ENCODE peak calls at places on chromosomes 4 and X, in four cellular contexts. G is H9, X is mesothelial cell of epicardium, R is fibroblast of mammary gland. I is an unnamed sample.

GRCh38 chrX:49838374-49838773 is 9.3 kb downstream of the PAGE4 start:
- DNase-seq in G (peak; percentile 40), X (no peak), R (peak; percentile 36), I (peak; percentile 28)

GRCh38 chr4:140569307-140569638 is 512 bp upstream of the UCP1 start:
- DNase-seq in G (no peak), X (no peak), R (no peak), I (no peak)

GRCh38 chrX:54980334-54980733 is 13.7 kb downstream of the PFKFB1 start:
- DNase-seq in G (no peak), X (no peak), R (no peak), I (no peak)

GRCh38 chr4:128452415-128452814 is 164.8 kb upstream of the PGRMC2 start:
- DNase-seq in G (no peak), X (no peak), R (no peak), I (no peak)

GRCh38 chr4:71540749-71541269 is 202.0 kb downstream of the SLC4A4 start:
- DNase-seq in G (no peak), X (no peak), R (no peak), I (no peak)

GRCh38 chr4:96429657-96430056 is 589.8 kb downstream of the PDHA2 start:
- DNase-seq in G (no peak), X (no peak), R (no peak), I (no peak)

GRCh38 chr4:124321370-124321769 is 391.2 kb downstream of the ANKRD50 start:
- DNase-seq in G (no peak), X (no peak), R (no peak), I (no peak)

GRCh38 chrX:134542485-134542884 is 82.5 kb downstream of the HPRT1 start:
- DNase-seq in G (no peak), X (no peak), R (peak; percentile 84), I (no peak)

GRCh38 chrX:106811131-106811910 is 8.8 kb downstream of the TBC1D8B start:
- DNase-seq in G (no peak), X (no peak), R (no peak), I (no peak)

GRCh38 chrX:118475903-118476302 is 19.7 kb upstream of the DOCK11 start:
- DNase-seq in G (no peak), X (no peak), R (no peak), I (no peak)

GRCh38 chrX:107199491-107199890 is 6.7 kb downstream of the NUP62CL start:
- DNase-seq in G (no peak), X (no peak), R (no peak), I (no peak)

GRCh38 chrX:9420513-9420912 is 44.3 kb upstream of the TBL1X start:
- DNase-seq in G (no peak), X (no peak), R (no peak), I (no peak)

GRCh38 chr4:139245590-139245989 is 34.4 kb downstream of the MGARP start:
- DNase-seq in G (no peak), X (no peak), R (no peak), I (no peak)

GRCh38 chr4:79454656-79455055 is 46.6 kb upstream of the GK2 start:
- DNase-seq in G (no peak), X (no peak), R (no peak), I (no peak)

GRCh38 chr4:188822698-188823097 is 683.5 kb downstream of the TRIML1 start:
- DNase-seq in G (peak; percentile 82), X (no peak), R (no peak), I (no peak)

GRCh38 chr4:143016171-143016570 is 168.5 kb upstream of the USP38 start:
- DNase-seq in G (no peak), X (no peak), R (no peak), I (no peak)

GRCh38 chr4:158229768-158230167 is 19.5 kb downstream of the TMEM144 start:
- DNase-seq in G (peak; percentile 37), X (no peak), R (no peak), I (no peak)

GRCh38 chrX:75784689-75785491 is at the start of gene MAGEE2:
- DNase-seq in G (no peak), X (no peak), R (no peak), I (no peak)

GRCh38 chr4:121192013-121192412 is 27.9 kb upstream of the TNIP3 start:
- DNase-seq in G (no peak), X (no peak), R (peak; percentile 8), I (no peak)

GRCh38 chr4:48079972-48080391 is 54.1 kb downstream of the TXK start:
- DNase-seq in G (no peak), X (no peak), R (no peak), I (no peak)

GRCh38 chrX:46279214-46279924 is 265.9 kb downstream of the ZNF674 start:
- DNase-seq in G (no peak), X (no peak), R (peak; percentile 23), I (no peak)

GRCh38 chrX:133235830-133236229 is 17.7 kb upstream of the TFDP3 start:
- DNase-seq in G (no peak), X (no peak), R (no peak), I (no peak)

GRCh38 chr4:82429728-82430192 is 502 bp downstream of the HNRNPDL start:
- DNase-seq in G (no peak), X (no peak), R (peak; percentile 42), I (no peak)

DNA sequence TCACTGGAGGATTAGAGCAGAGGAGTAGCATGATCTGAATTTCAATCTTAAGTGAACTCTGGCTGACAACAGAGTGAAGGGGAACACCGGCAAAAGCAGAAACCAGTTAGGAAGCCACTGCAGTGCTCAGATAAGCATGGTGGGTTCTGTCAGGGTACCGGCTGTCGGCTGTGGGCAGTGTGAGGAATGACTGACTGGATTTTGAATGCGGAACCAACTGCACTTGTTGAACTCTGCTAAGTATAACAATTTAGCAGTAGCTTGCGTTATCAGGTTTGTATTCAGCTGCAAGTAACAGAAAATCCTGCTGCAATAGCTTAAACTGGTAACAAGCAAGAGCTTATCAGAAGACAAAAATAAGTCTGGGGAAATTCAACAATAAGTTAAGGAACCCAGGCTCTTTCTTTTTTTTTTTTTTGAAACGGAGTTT is 5.2 kb downstream of the HTT start:
- DNase-seq in G (no peak), X (no peak), R (no peak), I (peak; percentile 28)
- TF ChIP-seq CTCF in G (no peak), X (no peak), R (no peak), I (no peak)

DNA sequence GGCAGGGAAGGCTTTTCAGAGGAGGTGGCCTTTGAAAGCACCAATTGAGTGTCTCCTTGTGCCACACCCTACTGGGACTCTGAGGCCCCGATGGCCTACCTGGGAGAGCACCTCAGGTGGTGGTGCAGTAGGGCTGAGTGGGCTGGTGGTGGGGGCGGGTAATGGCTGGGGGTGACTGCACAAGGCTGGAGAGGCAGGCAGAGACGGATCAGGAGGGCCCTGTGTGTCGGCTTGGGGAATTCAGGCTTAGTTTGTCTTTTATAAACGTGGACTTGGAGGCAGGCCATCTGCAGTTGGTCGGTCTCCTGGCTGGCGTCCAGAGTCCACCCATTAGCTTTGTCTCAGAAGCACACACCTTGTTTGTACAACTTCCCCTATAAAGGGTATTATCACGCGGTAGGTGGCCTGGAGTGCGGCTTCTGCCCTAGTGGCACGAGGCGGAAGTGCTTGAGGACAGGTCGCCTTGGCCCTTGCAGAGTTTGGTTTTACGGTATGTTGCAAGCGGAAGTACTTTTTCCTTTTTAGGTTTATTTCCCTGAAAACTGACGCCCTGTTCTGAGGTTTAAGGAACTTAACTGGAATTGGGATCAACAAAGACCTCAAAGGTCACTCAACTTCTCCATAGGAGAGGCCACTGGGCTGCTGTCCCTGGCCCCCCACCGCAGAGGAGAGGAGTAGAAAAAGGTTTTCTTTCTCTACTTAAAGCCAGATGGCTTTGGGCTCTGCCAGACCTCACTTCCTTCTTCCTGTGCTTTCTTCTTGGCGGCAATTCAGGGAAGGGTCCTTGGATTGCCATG is 8.0 kb downstream of the TBC1D14 start:
- DNase-seq in G (peak; percentile 59), X (peak; percentile 73), R (no peak), I (peak; percentile 69)
- TF ChIP-seq CTCF in G (peak; percentile 76), X (peak; percentile 74), R (peak; percentile 31), I (peak; percentile 14)

DNA sequence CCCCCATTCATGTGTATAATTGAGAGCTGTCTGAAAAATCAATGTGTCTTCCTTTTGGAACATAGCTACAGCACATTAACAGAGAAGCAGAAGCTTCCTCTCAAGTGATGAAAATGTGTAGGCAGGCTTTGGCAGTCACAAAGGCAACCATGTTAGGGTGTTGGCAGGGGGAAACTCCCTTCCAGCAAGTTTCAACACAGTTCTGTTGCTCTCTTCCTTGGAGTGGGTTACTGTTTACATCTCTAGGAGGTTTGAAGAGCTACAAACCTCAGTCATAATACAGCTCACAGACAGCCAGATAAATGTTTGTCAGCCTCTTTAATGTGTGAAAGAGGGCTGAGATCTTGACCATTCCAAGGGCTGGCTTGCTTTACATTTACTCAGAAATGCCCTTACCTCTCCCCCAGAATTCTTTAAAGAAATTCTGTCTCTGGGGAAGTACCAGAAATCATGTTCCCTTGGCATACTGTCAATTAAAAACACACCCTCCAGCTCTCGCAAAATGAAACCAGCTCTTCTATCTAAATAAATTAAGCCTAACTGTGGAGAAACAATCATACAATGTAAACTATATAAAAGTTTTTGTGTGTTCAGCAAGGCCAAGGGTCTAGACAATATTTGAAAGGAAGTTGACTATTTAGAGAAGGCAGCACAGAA is 18.9 kb downstream of the ZBTB33 start:
- DNase-seq in G (no peak), X (no peak), R (peak; percentile 23), I (no peak)
- TF ChIP-seq CTCF in G (no peak), X (no peak), R (no peak), I (no peak)

DNA sequence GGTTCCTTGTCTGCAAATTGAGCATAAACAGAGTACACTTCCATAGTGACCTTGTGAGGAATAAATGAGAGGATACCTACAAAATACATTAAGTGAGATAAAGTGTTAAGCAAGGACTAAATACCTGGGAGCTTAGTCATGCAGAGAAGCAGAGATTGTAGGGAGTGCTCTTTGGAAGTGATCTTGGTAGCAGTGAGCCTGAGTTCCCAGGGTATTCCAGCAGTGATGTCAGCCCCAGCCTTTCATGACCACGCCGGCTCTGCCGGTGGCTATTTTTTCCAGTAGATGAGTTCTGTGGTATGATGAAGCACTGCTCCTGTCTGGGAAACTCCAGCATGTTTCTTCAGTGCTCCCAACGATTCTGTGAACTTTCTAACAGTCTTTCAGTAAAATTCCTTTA is 391.5 kb upstream of the IGFBP7 start:
- DNase-seq in G (no peak), X (peak; percentile 44), R (peak; percentile 29), I (no peak)
- TF ChIP-seq CTCF in G (no peak), X (no peak), R (no peak), I (no peak)

GRCh38 chrX:135549519-135549918 is 29.1 kb downstream of the INTS6L start:
- DNase-seq in G (no peak), X (no peak), R (no peak), I (no peak)

GRCh38 chrX:135544338-135544948 is 24.0 kb downstream of the INTS6L start:
- DNase-seq in G (no peak), X (no peak), R (no peak), I (no peak)

DNA sequence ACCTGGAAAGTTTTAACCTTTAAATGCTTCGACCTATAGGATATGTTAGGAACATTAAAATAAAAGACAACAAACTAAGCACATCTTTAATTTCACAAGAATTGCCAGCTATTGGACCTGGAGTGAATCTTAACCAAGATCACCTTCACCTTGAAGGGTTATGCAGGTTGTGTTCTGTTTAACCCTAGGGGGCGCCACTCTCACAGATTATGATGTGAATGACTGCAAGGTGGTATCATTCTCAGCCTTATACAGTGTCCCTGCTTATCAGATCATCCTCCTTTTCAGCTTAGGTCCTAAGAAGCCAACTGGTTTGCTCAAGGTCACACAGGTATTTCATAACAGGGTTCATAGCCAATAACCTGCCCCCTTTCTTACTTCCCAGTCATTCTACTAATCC is 23.5 kb downstream of the INTS6L start:
- DNase-seq in G (peak; percentile 31), X (no peak), R (no peak), I (no peak)
- TF ChIP-seq CTCF in G (peak; percentile 68), X (peak; percentile 32), R (peak; percentile 26), I (peak; percentile 11)